ENCODE peak calls at places on chromosomes 16 and 17, in ten cellular contexts. One of them, this sample, is unnamed.

GRCh38 chr16:19128454-19129210 is 14.9 kb downstream of the ITPRIPL2 start:
- DNase-seq in fibroblast of the aortic adventitia: no peak
- DNase-seq in Panc1: no peak
- DNase-seq in cardiac muscle cell: no peak
- DNase-seq in CD8-positive, alpha-beta T cell: no peak
- DNase-seq in left ventricle myocardium inferior: no peak
- DNase-seq in GM12865: no peak
- DNase-seq in right atrium auricular region: no peak
- DNase-seq in OCI-LY7: no peak
- DNase-seq in breast epithelium: no peak
- DNase-seq in this sample: no peak

GRCh38 chr16:64282181-64282580 is 839.7 kb downstream of the CDH11 start:
- DNase-seq in fibroblast of the aortic adventitia: no peak
- DNase-seq in OCI-LY7: no peak
- DNase-seq in Panc1: no peak
- DNase-seq in cardiac muscle cell: no peak
- DNase-seq in left ventricle myocardium inferior: no peak
- DNase-seq in right atrium auricular region: no peak
- DNase-seq in breast epithelium: no peak
- DNase-seq in CD8-positive, alpha-beta T cell: no peak
- DNase-seq in GM12865: no peak
- DNase-seq in this sample: no peak

GRCh38 chr16:30032083-30032819 is 1.2 kb upstream of the TLCD3B start:
- DNase-seq in Panc1: no peak
- DNase-seq in CD8-positive, alpha-beta T cell: peak
- DNase-seq in OCI-LY7: peak
- DNase-seq in right atrium auricular region: peak
- DNase-seq in left ventricle myocardium inferior: no peak
- DNase-seq in fibroblast of the aortic adventitia: peak
- DNase-seq in cardiac muscle cell: peak
- DNase-seq in GM12865: peak
- DNase-seq in breast epithelium: no peak
- DNase-seq in this sample: no peak

GRCh38 chr16:57757883-57758282 is 22.3 kb downstream of the KATNB1 start:
- DNase-seq in CD8-positive, alpha-beta T cell: no peak
- DNase-seq in OCI-LY7: no peak
- DNase-seq in breast epithelium: no peak
- DNase-seq in fibroblast of the aortic adventitia: no peak
- DNase-seq in left ventricle myocardium inferior: no peak
- DNase-seq in GM12865: no peak
- DNase-seq in Panc1: no peak
- DNase-seq in cardiac muscle cell: no peak
- DNase-seq in right atrium auricular region: no peak
- DNase-seq in this sample: no peak

GRCh38 chr17:78986048-78986648 is 6.4 kb upstream of the LGALS3BP start:
- DNase-seq in CD8-positive, alpha-beta T cell: no peak
- DNase-seq in fibroblast of the aortic adventitia: peak
- DNase-seq in Panc1: no peak
- DNase-seq in GM12865: peak
- DNase-seq in right atrium auricular region: peak
- DNase-seq in OCI-LY7: peak
- DNase-seq in breast epithelium: no peak
- DNase-seq in cardiac muscle cell: peak
- DNase-seq in left ventricle myocardium inferior: no peak
- DNase-seq in this sample: peak

GRCh38 chr16:73565263-73565662 is 517.3 kb upstream of the ZFHX3 start:
- DNase-seq in right atrium auricular region: no peak
- DNase-seq in OCI-LY7: no peak
- DNase-seq in cardiac muscle cell: no peak
- DNase-seq in CD8-positive, alpha-beta T cell: no peak
- DNase-seq in fibroblast of the aortic adventitia: no peak
- DNase-seq in Panc1: no peak
- DNase-seq in breast epithelium: no peak
- DNase-seq in left ventricle myocardium inferior: no peak
- DNase-seq in GM12865: peak
- DNase-seq in this sample: no peak

GRCh38 chr17:48102700-48103378 is 1.6 kb upstream of the CBX1 start:
- DNase-seq in cardiac muscle cell: no peak
- DNase-seq in right atrium auricular region: no peak
- DNase-seq in Panc1: no peak
- DNase-seq in fibroblast of the aortic adventitia: no peak
- DNase-seq in GM12865: no peak
- DNase-seq in CD8-positive, alpha-beta T cell: no peak
- DNase-seq in breast epithelium: no peak
- DNase-seq in left ventricle myocardium inferior: no peak
- DNase-seq in OCI-LY7: peak
- DNase-seq in this sample: no peak

GRCh38 chr16:75238132-75238852 is 13.1 kb downstream of the BCAR1 start:
- DNase-seq in CD8-positive, alpha-beta T cell: no peak
- DNase-seq in fibroblast of the aortic adventitia: peak
- DNase-seq in right atrium auricular region: peak
- DNase-seq in OCI-LY7: no peak
- DNase-seq in breast epithelium: peak
- DNase-seq in GM12865: no peak
- DNase-seq in cardiac muscle cell: peak
- DNase-seq in Panc1: no peak
- DNase-seq in left ventricle myocardium inferior: peak
- DNase-seq in this sample: peak

GRCh38 chr17:37791434-37791833 is 46.6 kb upstream of the HNF1B start:
- DNase-seq in fibroblast of the aortic adventitia: peak
- DNase-seq in OCI-LY7: peak
- DNase-seq in right atrium auricular region: no peak
- DNase-seq in breast epithelium: no peak
- DNase-seq in Panc1: no peak
- DNase-seq in CD8-positive, alpha-beta T cell: no peak
- DNase-seq in GM12865: peak
- DNase-seq in left ventricle myocardium inferior: no peak
- DNase-seq in cardiac muscle cell: peak
- DNase-seq in this sample: no peak

GRCh38 chr17:28937044-28937729 is 14.1 kb downstream of the PHF12 start:
- DNase-seq in Panc1: no peak
- DNase-seq in cardiac muscle cell: peak
- DNase-seq in fibroblast of the aortic adventitia: peak
- DNase-seq in OCI-LY7: no peak
- DNase-seq in GM12865: no peak
- DNase-seq in CD8-positive, alpha-beta T cell: no peak
- DNase-seq in right atrium auricular region: no peak
- DNase-seq in breast epithelium: no peak
- DNase-seq in left ventricle myocardium inferior: no peak
- DNase-seq in this sample: no peak

GRCh38 chr17:48194097-48194550 is 86.6 kb downstream of the SNX11 start:
- DNase-seq in breast epithelium: no peak
- DNase-seq in fibroblast of the aortic adventitia: peak
- DNase-seq in left ventricle myocardium inferior: no peak
- DNase-seq in cardiac muscle cell: no peak
- DNase-seq in OCI-LY7: no peak
- DNase-seq in Panc1: no peak
- DNase-seq in CD8-positive, alpha-beta T cell: no peak
- DNase-seq in GM12865: no peak
- DNase-seq in right atrium auricular region: no peak
- DNase-seq in this sample: no peak

GRCh38 chr17:69250641-69251040 is 22.0 kb upstream of the ABCA10 start:
- DNase-seq in right atrium auricular region: no peak
- DNase-seq in left ventricle myocardium inferior: no peak
- DNase-seq in Panc1: no peak
- DNase-seq in cardiac muscle cell: peak
- DNase-seq in fibroblast of the aortic adventitia: peak
- DNase-seq in GM12865: no peak
- DNase-seq in CD8-positive, alpha-beta T cell: no peak
- DNase-seq in OCI-LY7: no peak
- DNase-seq in breast epithelium: no peak
- DNase-seq in this sample: no peak

GRCh38 chr17:16442594-16443389 is 27.4 kb downstream of the TRPV2 start:
- DNase-seq in right atrium auricular region: no peak
- DNase-seq in GM12865: peak
- DNase-seq in left ventricle myocardium inferior: no peak
- DNase-seq in cardiac muscle cell: peak
- DNase-seq in Panc1: no peak
- DNase-seq in breast epithelium: no peak
- DNase-seq in fibroblast of the aortic adventitia: no peak
- DNase-seq in CD8-positive, alpha-beta T cell: no peak
- DNase-seq in OCI-LY7: no peak
- DNase-seq in this sample: no peak

GRCh38 chr16:73714976-73715375 is 581.6 kb upstream of the PSMD7 start:
- DNase-seq in fibroblast of the aortic adventitia: no peak
- DNase-seq in right atrium auricular region: no peak
- DNase-seq in CD8-positive, alpha-beta T cell: no peak
- DNase-seq in Panc1: no peak
- DNase-seq in GM12865: peak
- DNase-seq in left ventricle myocardium inferior: no peak
- DNase-seq in OCI-LY7: no peak
- DNase-seq in breast epithelium: no peak
- DNase-seq in cardiac muscle cell: no peak
- DNase-seq in this sample: no peak

GRCh38 chr17:81305051-81305630 is 10.0 kb upstream of the SLC38A10 start:
- DNase-seq in OCI-LY7: no peak
- DNase-seq in cardiac muscle cell: no peak
- DNase-seq in GM12865: no peak
- DNase-seq in CD8-positive, alpha-beta T cell: no peak
- DNase-seq in fibroblast of the aortic adventitia: no peak
- DNase-seq in right atrium auricular region: no peak
- DNase-seq in left ventricle myocardium inferior: no peak
- DNase-seq in Panc1: no peak
- DNase-seq in breast epithelium: no peak
- DNase-seq in this sample: no peak

DNA sequence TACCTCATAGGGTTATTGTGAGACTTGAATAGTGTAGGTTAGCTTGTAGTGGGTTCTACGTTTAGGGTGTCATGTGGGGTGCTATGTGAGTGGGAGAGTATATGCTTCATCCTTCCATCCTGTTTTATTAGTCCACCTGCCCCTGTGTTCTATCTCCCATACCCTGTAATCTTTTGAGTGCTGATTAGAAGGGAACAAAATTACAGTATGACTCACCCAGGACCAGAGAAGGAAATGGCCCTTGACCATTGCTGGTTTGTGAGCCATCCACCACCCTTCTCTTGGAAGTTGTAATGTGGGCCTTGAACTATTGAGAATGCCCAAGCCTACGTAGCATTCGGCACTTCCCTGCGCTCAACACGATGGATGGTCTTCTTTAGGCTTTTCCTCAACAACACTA is 17.1 kb downstream of the SAP30BP start:
- DNase-seq in CD8-positive, alpha-beta T cell: no peak
- DNase-seq in OCI-LY7: no peak
- DNase-seq in breast epithelium: no peak
- DNase-seq in cardiac muscle cell: no peak
- DNase-seq in left ventricle myocardium inferior: no peak
- DNase-seq in right atrium auricular region: no peak
- DNase-seq in fibroblast of the aortic adventitia: peak
- DNase-seq in Panc1: no peak
- DNase-seq in GM12865: no peak
- DNase-seq in this sample: no peak
- H3K4me3 ChIP-seq in CD8-positive, alpha-beta T cell: no peak
- H3K4me3 ChIP-seq in OCI-LY7: no peak
- H3K4me3 ChIP-seq in breast epithelium: no peak
- H3K4me3 ChIP-seq in cardiac muscle cell: no peak
- H3K4me3 ChIP-seq in left ventricle myocardium inferior: no peak
- H3K4me3 ChIP-seq in right atrium auricular region: no peak
- H3K4me3 ChIP-seq in fibroblast of the aortic adventitia: no peak
- H3K4me3 ChIP-seq in Panc1: no peak
- H3K4me3 ChIP-seq in GM12865: no peak
- H3K4me3 ChIP-seq in this sample: no peak

DNA sequence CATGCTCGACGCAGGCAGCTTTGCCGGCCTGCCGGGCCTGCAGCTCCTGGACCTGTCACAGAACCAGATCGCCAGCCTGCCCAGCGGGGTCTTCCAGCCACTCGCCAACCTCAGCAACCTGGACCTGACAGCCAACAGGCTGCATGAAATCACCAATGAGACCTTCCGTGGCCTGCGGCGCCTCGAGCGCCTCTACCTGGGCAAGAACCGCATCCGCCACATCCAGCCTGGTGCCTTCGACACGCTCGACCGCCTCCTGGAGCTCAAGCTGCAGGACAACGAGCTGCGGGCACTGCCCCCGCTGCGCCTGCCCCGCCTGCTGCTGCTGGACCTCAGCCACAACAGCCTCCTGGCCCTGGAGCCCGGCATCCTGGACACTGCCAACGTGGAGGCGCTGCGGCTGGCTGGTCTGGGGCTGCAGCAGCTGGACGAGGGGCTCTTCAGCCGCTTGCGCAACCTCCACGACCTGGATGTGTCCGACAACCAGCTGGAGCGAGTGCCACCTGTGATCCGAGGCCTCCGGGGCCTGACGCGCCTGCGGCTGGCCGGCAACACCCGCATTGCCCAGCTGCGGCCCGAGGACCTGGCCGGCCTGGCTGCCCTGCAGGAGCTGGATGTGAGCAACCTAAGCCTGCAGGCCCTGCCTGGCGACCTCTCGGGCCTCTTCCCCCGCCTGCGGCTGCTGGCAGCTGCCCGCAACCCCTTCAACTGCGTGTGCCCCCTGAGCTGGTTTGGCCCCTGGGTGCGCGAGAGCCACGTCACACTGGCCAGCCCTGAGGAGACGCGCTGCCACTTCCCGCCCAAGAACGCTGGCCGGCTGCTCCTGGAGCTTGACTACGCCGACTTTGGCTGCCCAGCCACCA is 9.7 kb downstream of the VASN start:
- DNase-seq in Panc1: no peak
- DNase-seq in GM12865: no peak
- DNase-seq in breast epithelium: peak
- DNase-seq in OCI-LY7: no peak
- DNase-seq in left ventricle myocardium inferior: no peak
- DNase-seq in right atrium auricular region: no peak
- DNase-seq in fibroblast of the aortic adventitia: no peak
- DNase-seq in cardiac muscle cell: no peak
- DNase-seq in CD8-positive, alpha-beta T cell: no peak
- DNase-seq in this sample: peak
- H3K4me3 ChIP-seq in Panc1: no peak
- H3K4me3 ChIP-seq in GM12865: no peak
- H3K4me3 ChIP-seq in breast epithelium: no peak
- H3K4me3 ChIP-seq in OCI-LY7: no peak
- H3K4me3 ChIP-seq in left ventricle myocardium inferior: no peak
- H3K4me3 ChIP-seq in right atrium auricular region: no peak
- H3K4me3 ChIP-seq in fibroblast of the aortic adventitia: no peak
- H3K4me3 ChIP-seq in cardiac muscle cell: no peak
- H3K4me3 ChIP-seq in CD8-positive, alpha-beta T cell: no peak
- H3K4me3 ChIP-seq in this sample: no peak

DNA sequence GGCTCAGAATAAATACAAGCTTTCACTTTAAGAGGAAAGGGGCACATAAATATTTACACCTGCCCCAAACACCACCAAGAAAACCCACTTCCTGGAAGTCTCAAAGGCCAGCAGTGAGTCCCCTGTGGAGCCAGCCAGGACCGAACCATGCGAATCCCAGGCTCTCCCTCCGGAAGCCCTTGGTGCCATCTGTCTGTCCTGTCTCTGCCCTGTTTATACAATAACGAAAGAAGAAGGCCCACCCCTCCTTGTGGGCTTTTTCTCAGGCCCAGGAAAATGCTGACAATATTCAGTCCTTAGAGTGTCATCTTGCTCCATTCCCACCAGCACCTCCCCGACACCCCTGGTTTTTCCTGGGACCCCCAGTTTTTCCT is 3.6 kb upstream of the SLC6A4 start:
- DNase-seq in breast epithelium: no peak
- DNase-seq in right atrium auricular region: no peak
- DNase-seq in CD8-positive, alpha-beta T cell: peak
- DNase-seq in GM12865: peak
- DNase-seq in OCI-LY7: no peak
- DNase-seq in cardiac muscle cell: no peak
- DNase-seq in left ventricle myocardium inferior: no peak
- DNase-seq in fibroblast of the aortic adventitia: no peak
- DNase-seq in Panc1: no peak
- DNase-seq in this sample: no peak
- H3K4me3 ChIP-seq in breast epithelium: no peak
- H3K4me3 ChIP-seq in right atrium auricular region: no peak
- H3K4me3 ChIP-seq in CD8-positive, alpha-beta T cell: no peak
- H3K4me3 ChIP-seq in GM12865: no peak
- H3K4me3 ChIP-seq in OCI-LY7: no peak
- H3K4me3 ChIP-seq in cardiac muscle cell: no peak
- H3K4me3 ChIP-seq in left ventricle myocardium inferior: no peak
- H3K4me3 ChIP-seq in fibroblast of the aortic adventitia: no peak
- H3K4me3 ChIP-seq in Panc1: no peak
- H3K4me3 ChIP-seq in this sample: no peak

GRCh38 chr17:77286641-77287431 is 146.1 kb downstream of the SEC14L1 start:
- DNase-seq in OCI-LY7: no peak
- DNase-seq in CD8-positive, alpha-beta T cell: no peak
- DNase-seq in GM12865: no peak
- DNase-seq in Panc1: no peak
- DNase-seq in breast epithelium: peak
- DNase-seq in right atrium auricular region: no peak
- DNase-seq in fibroblast of the aortic adventitia: no peak
- DNase-seq in left ventricle myocardium inferior: peak
- DNase-seq in cardiac muscle cell: peak
- DNase-seq in this sample: peak
- H3K4me3 ChIP-seq in OCI-LY7: no peak
- H3K4me3 ChIP-seq in CD8-positive, alpha-beta T cell: no peak
- H3K4me3 ChIP-seq in GM12865: no peak
- H3K4me3 ChIP-seq in Panc1: peak
- H3K4me3 ChIP-seq in breast epithelium: no peak
- H3K4me3 ChIP-seq in right atrium auricular region: no peak
- H3K4me3 ChIP-seq in fibroblast of the aortic adventitia: no peak
- H3K4me3 ChIP-seq in left ventricle myocardium inferior: peak
- H3K4me3 ChIP-seq in cardiac muscle cell: no peak
- H3K4me3 ChIP-seq in this sample: no peak

This sample was measured in right cardiac atrium.